ENCODE peak calls at places on chromosomes 7 and 10, in ten cellular contexts. C is dorsolateral prefrontal cortex; Y is brain microvascular endothelial cell; B is ovary; F is A673; Z is CD4-positive, CD25-positive, alpha-beta regulatory T cell; Q is HFF-Myc; R is GM12865; J is thyroid gland; I is mesendoderm. M is an unnamed sample.

GRCh38 chr7:147894271-147894670 is 696.3 kb upstream of the C7orf33 start:
- DNase-seq in Y (peak; percentile 2), B (no peak), C (peak; percentile 35), R (no peak), I (peak; percentile 78), Q (no peak), J (no peak), F (peak; percentile 3), Z (no peak), M (no peak)

GRCh38 chr7:636396-636795 is 90.1 kb upstream of the DNAAF5 start:
- DNase-seq in Z (peak; percentile 55), F (no peak), C (peak; percentile 52), J (no peak), I (peak; percentile 31), Q (no peak), Y (peak; percentile 21), B (no peak), R (no peak), M (no peak)

GRCh38 chr7:30731619-30732018 is 20.3 kb upstream of the INMT start:
- DNase-seq in C (no peak), Y (no peak), F (no peak), Q (no peak), J (no peak), Z (no peak), R (no peak), B (no peak), I (no peak), M (no peak)

GRCh38 chr10:2604891-2605290 is 462.5 kb upstream of the PFKP start:
- DNase-seq in Z (no peak), B (no peak), I (no peak), R (no peak), Q (no peak), F (no peak), C (no peak), Y (no peak), J (no peak), M (no peak)

GRCh38 chr7:71626206-71626605 is 494.3 kb downstream of the GALNT17 start:
- DNase-seq in Q (no peak), Y (peak; percentile 76), R (no peak), J (no peak), I (peak; percentile 38), C (no peak), B (no peak), Z (no peak), F (no peak), M (no peak)

GRCh38 chr10:44874176-44874575 is 37.0 kb upstream of the TMEM72 start:
- DNase-seq in C (no peak), B (no peak), Y (no peak), J (peak; percentile 88), R (no peak), Z (no peak), I (no peak), Q (no peak), F (no peak), M (peak; percentile 34)

GRCh38 chr7:302054-302992 is 12.4 kb downstream of the FOXL3 start:
- DNase-seq in C (no peak), F (no peak), Q (no peak), Y (no peak), B (no peak), J (no peak), R (no peak), I (no peak), Z (no peak), M (no peak)

GRCh38 chr7:46948776-46949175 is 633.1 kb downstream of the TNS3 start:
- DNase-seq in J (peak; percentile 25), B (no peak), Z (no peak), I (no peak), Q (no peak), R (no peak), F (no peak), C (no peak), Y (no peak), M (no peak)

GRCh38 chr7:120181499-120181898 is 91.5 kb upstream of the KCND2 start:
- DNase-seq in Y (no peak), J (no peak), Q (no peak), B (no peak), F (no peak), R (no peak), Z (no peak), I (no peak), C (no peak), M (no peak)

GRCh38 chr10:129888784-129889616 is 75.1 kb downstream of the EBF3 start:
- DNase-seq in J (peak; percentile 38), Q (no peak), F (peak; percentile 70), I (peak; percentile 86), Z (peak; percentile 13), B (no peak), R (peak; percentile 26), C (no peak), Y (peak; percentile 4), M (no peak)

GRCh38 chr7:31326416-31326815 is 14.1 kb downstream of the NEUROD6 start:
- DNase-seq in F (no peak), R (no peak), Z (no peak), Q (no peak), Y (no peak), B (no peak), C (no peak), J (no peak), I (peak; percentile 77), M (no peak)

GRCh38 chr7:151400626-151401315 is 9.1 kb downstream of the WDR86 start:
- DNase-seq in Z (no peak), Y (no peak), R (peak; percentile 77), Q (no peak), J (no peak), C (no peak), I (peak; percentile 36), F (no peak), B (no peak), M (no peak)

GRCh38 chr7:47537716-47538640 is 43.9 kb downstream of the TNS3 start:
- DNase-seq in Z (no peak), R (no peak), C (no peak), J (no peak), F (no peak), Y (no peak), B (no peak), Q (no peak), I (no peak), M (no peak)

GRCh38 chr10:120205368-120206018 is 251.5 kb upstream of the PLPP4 start:
- DNase-seq in R (no peak), C (no peak), Z (no peak), B (no peak), F (no peak), Y (no peak), I (no peak), Q (no peak), J (no peak), M (peak; percentile 68)

GRCh38 chr10:4018054-4018511 is 233.1 kb upstream of the KLF6 start:
- DNase-seq in B (no peak), R (no peak), J (no peak), I (no peak), Y (no peak), Z (no peak), C (no peak), F (no peak), Q (no peak), M (no peak)
- H3K4me3 ChIP-seq in B (no peak overlapping the region), R (no peak overlapping the region), J (no peak overlapping the region), I (no peak overlapping the region), Y (no peak overlapping the region), Z (no peak overlapping the region), C (no peak overlapping the region), F (no peak overlapping the region), Q (no peak overlapping the region), M (no peak overlapping the region)

DNA sequence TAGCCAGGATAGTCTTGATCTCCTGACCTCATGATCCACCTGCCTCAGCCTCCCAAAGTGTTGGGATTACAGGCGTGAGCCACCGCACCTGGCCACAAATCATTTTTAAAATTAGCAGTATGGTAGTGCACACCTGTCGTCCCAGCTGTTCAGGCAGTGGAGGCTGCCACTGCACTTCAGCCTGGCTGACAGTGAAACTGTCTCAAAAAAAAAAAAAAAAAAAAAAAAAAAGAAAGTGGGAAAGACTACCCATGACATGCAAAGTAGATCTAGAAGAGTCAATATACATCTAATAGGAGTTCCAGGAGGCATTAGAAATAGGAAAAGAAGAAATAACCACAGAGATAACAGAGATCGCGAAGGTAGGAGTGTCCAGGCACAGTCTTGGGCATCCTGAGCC is 3.2 kb downstream of the CSGALNACT2 start:
- DNase-seq in B (no peak), Y (no peak), R (peak; percentile 40), Z (no peak), I (no peak), C (no peak), F (no peak), Q (no peak), J (no peak), M (no peak)
- H3K4me3 ChIP-seq in B (no peak overlapping the region), Y (no peak overlapping the region), R (no peak overlapping the region), Z (peak overlapping the region; percentile 23), I (no peak overlapping the region), C (no peak overlapping the region), F (no peak overlapping the region), Q (no peak overlapping the region), J (no peak overlapping the region), M (no peak overlapping the region)

GRCh38 chr7:129210989-129211312 is 13.9 kb upstream of the AHCYL2 start:
- DNase-seq in B (no peak), Q (no peak), C (no peak), I (no peak), R (no peak), J (no peak), Y (no peak), F (no peak), Z (no peak), M (no peak)

GRCh38 chr7:129210256-129210988 is 14.4 kb upstream of the AHCYL2 start:
- DNase-seq in R (peak; percentile 83), Y (peak; percentile 47), I (peak; percentile 64), Z (peak; percentile 38), C (peak; percentile 79), J (peak; percentile 87), F (peak; percentile 52), B (peak; percentile 69), Q (no peak), M (peak; percentile 65)

GRCh38 chr7:129212596-129212995 is 12.2 kb upstream of the AHCYL2 start:
- DNase-seq in J (no peak), Y (no peak), C (peak; percentile 1), F (no peak), Z (no peak), I (no peak), Q (no peak), R (no peak), B (no peak), M (no peak)

GRCh38 chr7:129212126-129212525 is 12.7 kb upstream of the AHCYL2 start:
- DNase-seq in Z (no peak), C (no peak), Q (no peak), F (no peak), Y (no peak), I (no peak), J (no peak), B (no peak), R (no peak), M (no peak)

DNA sequence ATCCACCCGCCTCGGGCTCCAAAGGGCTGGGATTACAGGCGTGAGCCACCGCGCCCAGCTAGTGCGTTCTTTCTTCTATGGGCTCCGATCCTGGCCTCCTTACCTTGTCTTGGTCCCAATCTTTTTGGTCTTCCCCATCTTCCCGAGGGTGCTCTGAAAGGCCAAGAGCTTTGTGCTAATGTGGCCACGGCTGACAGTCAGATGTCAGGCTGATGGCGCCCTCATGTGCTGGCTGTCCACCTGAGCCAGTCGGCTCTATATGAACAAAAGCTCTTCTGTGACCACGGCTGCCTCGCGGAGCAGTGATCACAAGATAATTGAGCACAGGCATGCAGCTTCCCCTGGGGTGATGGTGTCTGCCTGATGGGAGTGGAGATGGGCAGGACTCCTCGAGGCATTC is 11.0 kb upstream of the AHCYL2 start:
- DNase-seq in Q (no peak), J (peak; percentile 30), B (no peak), R (peak; percentile 71), Y (no peak), C (peak; percentile 50), F (peak; percentile 48), Z (no peak), I (peak; percentile 84), M (no peak)
- H3K4me3 ChIP-seq in Q (no peak overlapping the region), J (no peak overlapping the region), B (no peak overlapping the region), R (no peak overlapping the region), Y (no peak overlapping the region), C (no peak overlapping the region), F (no peak overlapping the region), Z (no peak overlapping the region), I (no peak overlapping the region), M (no peak overlapping the region)

GRCh38 chr7:5699467-5699866 is 82.0 kb downstream of the RNF216 start:
- DNase-seq in Y (peak; percentile 53), C (peak; percentile 44), I (no peak), R (peak; percentile 58), F (no peak), B (no peak), Z (no peak), Q (no peak), J (no peak), M (no peak)
- H3K4me3 ChIP-seq in Y (no peak overlapping the region), C (no peak overlapping the region), I (no peak overlapping the region), R (peak overlapping the region; percentile 38), F (no peak overlapping the region), B (no peak overlapping the region), Z (no peak overlapping the region), Q (no peak overlapping the region), J (no peak overlapping the region), M (no peak overlapping the region)

M was measured in prostate gland.